ENCODE peak calls at places on chromosomes 1 and 21, in ten cellular contexts. O is esophagus muscularis mucosa; Y is IMR-90; I is CD4-positive, CD25-positive, alpha-beta regulatory T cell; K is left ventricle myocardium inferior; L is prostate gland; Z is heart right ventricle; A is psoas muscle; R is pancreas; E is Panc1. V is an unnamed sample. For H3K9me3 and H3K4me1, the result is how much of the 10 kb centered on the place peaks cover.

GRCh38 chr21:35909456-35910178 is 150.7 kb downstream of the SETD4 start:
- DNase-seq in A (no peak), E (no peak), R (no peak), Z (no peak), L (no peak), I (no peak), O (no peak), Y (peak), K (no peak), V (no peak)

GRCh38 chr1:41393993-41394392 is 32.8 kb downstream of the FOXO6 start:
- DNase-seq in O (no peak), L (no peak), Z (no peak), Y (no peak), K (no peak), E (no peak), R (no peak), A (no peak), I (no peak), V (no peak)

GRCh38 chr1:91564888-91565700 is 64.4 kb downstream of the CDC7 start:
- DNase-seq in I (no peak), O (peak), Y (peak), L (no peak), A (no peak), Z (no peak), K (no peak), R (no peak), E (no peak), V (no peak)

GRCh38 chr21:36962098-36962780 is 4.2 kb downstream of the HLCS start:
- DNase-seq in K (no peak), Z (no peak), O (no peak), Y (no peak), E (no peak), A (no peak), R (no peak), L (no peak), I (no peak), V (no peak)

GRCh38 chr21:26136686-26137085 is 33.9 kb downstream of the APP start:
- DNase-seq in L (no peak), K (no peak), Y (no peak), O (no peak), R (no peak), Z (no peak), I (no peak), E (no peak), A (no peak), V (no peak)

GRCh38 chr1:3014443-3015268 is 6.6 kb upstream of the ACTRT2 start:
- DNase-seq in Z (no peak), E (no peak), K (peak), A (no peak), I (no peak), O (no peak), R (peak), L (no peak), Y (no peak), V (no peak)

GRCh38 chr1:78491311-78492071 is 717 bp downstream of the PTGFR start:
- DNase-seq in R (peak), Y (peak), K (peak), A (peak), Z (no peak), L (no peak), I (no peak), E (no peak), O (no peak), V (peak)

GRCh38 chr1:73910466-73910865 is 287.5 kb downstream of the LRRIQ3 start:
- DNase-seq in R (no peak), O (no peak), L (no peak), A (no peak), Z (no peak), Y (no peak), K (no peak), E (no peak), I (no peak), V (no peak)

GRCh38 chr1:58732087-58732486 is 32.2 kb upstream of the MYSM1 start:
- DNase-seq in L (peak), R (no peak), O (no peak), I (no peak), Z (no peak), E (no peak), Y (peak), A (no peak), K (no peak), V (no peak)

GRCh38 chr1:82177190-82177589 is 376.5 kb downstream of the ADGRL2 start:
- DNase-seq in A (no peak), Y (no peak), Z (no peak), E (no peak), O (no peak), R (no peak), K (no peak), L (no peak), I (no peak), V (peak)

GRCh38 chr1:229629251-229629650 is 3.2 kb downstream of the URB2 start:
- DNase-seq in K (no peak), R (no peak), Y (peak), I (no peak), E (no peak), L (no peak), A (no peak), Z (no peak), O (no peak), V (no peak)

GRCh38 chr1:46642091-46642680 is 25.6 kb upstream of the MOB3C start:
- DNase-seq in A (no peak), R (no peak), O (no peak), L (no peak), Y (no peak), Z (no peak), I (no peak), K (no peak), E (no peak), V (no peak)

GRCh38 chr1:4725416-4725815 is 71.0 kb downstream of the AJAP1 start:
- DNase-seq in L (no peak), Y (no peak), I (no peak), O (no peak), A (no peak), R (no peak), E (no peak), K (no peak), Z (no peak), V (no peak)

GRCh38 chr1:4730078-4730477 is 75.7 kb downstream of the AJAP1 start:
- DNase-seq in E (no peak), I (no peak), L (peak), R (no peak), Y (no peak), O (no peak), A (no peak), K (no peak), Z (no peak), V (no peak)

GRCh38 chr1:4726620-4727341 is 72.4 kb downstream of the AJAP1 start:
- DNase-seq in R (no peak), A (no peak), K (no peak), O (no peak), Y (no peak), Z (no peak), L (no peak), E (no peak), I (no peak), V (peak)

GRCh38 chr1:4729108-4729506 is 74.7 kb downstream of the AJAP1 start:
- DNase-seq in K (no peak), E (no peak), A (no peak), R (no peak), Y (no peak), L (no peak), I (no peak), Z (no peak), O (no peak), V (no peak)

DNA sequence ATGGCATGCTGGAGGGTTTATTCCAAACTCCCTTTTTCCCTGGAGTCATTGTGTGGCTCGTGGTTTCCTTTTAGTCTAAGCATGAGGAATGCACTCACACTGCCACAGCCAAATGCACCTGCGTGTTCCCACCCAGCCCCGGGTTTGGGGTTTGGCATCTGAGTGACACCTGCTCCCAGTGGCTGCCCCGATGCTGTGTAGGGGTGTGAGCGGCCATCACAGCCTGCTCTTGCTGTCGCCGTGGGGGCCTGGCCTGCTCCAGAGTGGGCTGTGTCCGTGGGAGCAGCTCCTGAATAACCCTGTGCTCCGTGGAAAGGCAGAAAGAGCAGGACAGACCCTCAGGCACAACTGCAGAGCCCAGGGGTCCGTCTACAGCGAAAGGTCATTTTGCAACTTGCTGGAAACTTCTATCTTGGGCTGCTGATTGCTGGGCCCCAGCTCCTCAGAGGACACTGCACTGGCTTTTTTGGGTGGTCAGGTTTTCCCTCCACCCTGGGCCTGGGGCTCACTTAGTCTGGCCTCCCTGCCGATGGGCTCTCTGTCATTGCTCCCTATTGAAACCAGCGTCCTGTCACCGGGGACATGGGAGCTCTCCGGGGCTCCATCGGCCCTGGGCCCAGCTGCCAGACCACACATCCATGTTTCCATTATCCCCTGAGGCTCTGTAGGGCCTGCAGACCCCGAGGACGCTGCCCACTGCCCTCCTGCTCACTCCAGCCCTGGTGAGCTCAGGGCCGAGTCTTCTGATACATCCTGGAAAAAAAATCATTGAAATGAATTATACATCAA is 74.1 kb downstream of the AJAP1 start:
- DNase-seq in L (no peak), E (no peak), A (no peak), K (no peak), Y (no peak), Z (no peak), I (no peak), R (no peak), O (no peak), V (no peak)
- H3K9me3 ChIP-seq in L (under half), E (under half), A (under half), K (under half), Y (half or more), Z (under half), I (under half), R (under half), O (under half), V (under half)

GRCh38 chr1:32816676-32817158 is 441 bp downstream of the YARS1 start:
- DNase-seq in O (no peak), A (no peak), K (no peak), R (no peak), Y (peak), E (no peak), L (no peak), Z (no peak), I (no peak), V (peak)
- H3K4me1 ChIP-seq in O (half or more), A (under half), K (half or more), R (under half), Y (under half), E (under half), L (under half), Z (under half), I (half or more), V (under half)

GRCh38 chr1:50272923-50273322 is 150.3 kb downstream of the DMRTA2 start:
- DNase-seq in K (no peak), E (no peak), R (no peak), I (no peak), O (no peak), Y (no peak), A (no peak), L (no peak), Z (no peak), V (no peak)
- H3K9me3 ChIP-seq in K (under half), E (under half), R (under half), I (under half), O (under half), Y (under half), A (under half), L (under half), Z (under half), V (under half)

GRCh38 chr1:42955311-42956063 is 3.2 kb downstream of the SLC2A1 start:
- DNase-seq in L (no peak), A (no peak), E (no peak), R (no peak), K (no peak), O (no peak), Z (no peak), Y (no peak), I (no peak), V (no peak)
- H3K4me1 ChIP-seq in L (under half), A (under half), E (under half), R (under half), K (half or more), O (half or more), Z (under half), Y (under half), I (half or more), V (under half)

GRCh38 chr21:44528634-44528995 is 11.4 kb downstream of the KRTAP10-1 start:
- DNase-seq in A (no peak), L (no peak), K (no peak), I (no peak), E (no peak), O (no peak), R (no peak), Z (no peak), Y (no peak), V (no peak)

GRCh38 chr21:44529503-44530125 is 10.4 kb downstream of the KRTAP10-1 start:
- DNase-seq in K (peak), Y (no peak), Z (peak), I (no peak), L (no peak), O (no peak), R (peak), E (no peak), A (no peak), V (no peak)

GRCh38 chr21:44529011-44529421 is 11.0 kb downstream of the KRTAP10-1 start:
- DNase-seq in Z (peak), E (no peak), Y (no peak), L (no peak), K (peak), R (peak), A (no peak), I (no peak), O (no peak), V (no peak)

GRCh38 chr21:44527156-44527982 is 12.6 kb downstream of the KRTAP10-1 start:
- DNase-seq in R (peak), Z (no peak), Y (no peak), L (no peak), O (no peak), I (no peak), A (peak), K (peak), E (no peak), V (no peak)

GRCh38 chr21:44527983-44528633 is 11.9 kb downstream of the KRTAP10-1 start:
- DNase-seq in I (no peak), E (no peak), Z (peak), Y (no peak), A (no peak), K (peak), L (no peak), R (peak), O (no peak), V (no peak)
- H3K9me3 ChIP-seq in I (under half), E (under half), Z (under half), Y (under half), A (under half), K (under half), L (under half), R (under half), O (under half), V (under half)

DNA sequence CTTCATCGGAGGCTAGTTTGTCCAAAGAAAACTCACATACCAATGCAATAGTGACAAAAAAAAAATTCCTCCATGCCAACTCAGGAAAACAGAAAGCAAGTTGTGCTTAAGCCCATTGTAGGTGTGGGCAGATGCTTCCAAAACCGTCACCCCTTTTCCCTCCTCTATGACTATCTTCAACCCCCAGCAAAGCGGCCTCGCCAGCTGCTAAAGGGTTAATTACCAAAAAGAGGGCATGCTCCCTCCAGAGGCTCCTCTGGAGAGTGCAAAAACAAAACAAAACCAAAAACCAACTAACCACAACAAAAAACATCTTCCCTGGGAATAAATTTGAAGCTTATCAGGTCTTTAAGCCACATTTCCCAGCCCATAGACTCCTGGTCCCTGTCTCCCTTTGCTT is 1.2 kb downstream of the LMOD1 start:
- DNase-seq in A (no peak), L (no peak), E (no peak), Z (no peak), Y (no peak), I (no peak), K (no peak), R (no peak), O (no peak), V (no peak)
- H3K4me1 ChIP-seq in A (under half), L (under half), E (under half), Z (under half), Y (under half), I (under half), K (under half), R (under half), O (under half), V (under half)

GRCh38 chr21:29316806-29317205 is 18.1 kb downstream of the BACH1 start:
- DNase-seq in E (no peak), I (no peak), R (no peak), O (no peak), A (no peak), Z (no peak), Y (no peak), K (no peak), L (no peak), V (no peak)

GRCh38 chr21:29313662-29314408 is 15.1 kb downstream of the BACH1 start:
- DNase-seq in A (no peak), Y (no peak), K (no peak), Z (no peak), L (no peak), R (no peak), E (no peak), O (no peak), I (no peak), V (no peak)

GRCh38 chr21:29318354-29318753 is 19.6 kb downstream of the BACH1 start:
- DNase-seq in R (peak), E (no peak), L (no peak), Z (no peak), K (no peak), Y (peak), A (no peak), O (no peak), I (no peak), V (no peak)

GRCh38 chr21:29316029-29316742 is 17.5 kb downstream of the BACH1 start:
- DNase-seq in L (no peak), O (no peak), I (no peak), A (no peak), Y (no peak), Z (no peak), E (no peak), R (no peak), K (no peak), V (no peak)

GRCh38 chr21:29315155-29315749 is 16.5 kb downstream of the BACH1 start:
- DNase-seq in A (no peak), I (no peak), Y (no peak), E (no peak), O (no peak), L (no peak), Z (no peak), K (no peak), R (no peak), V (no peak)
- H3K9me3 ChIP-seq in A (under half), I (under half), Y (under half), E (under half), O (under half), L (under half), Z (under half), K (under half), R (under half), V (under half)

GRCh38 chr1:30515746-30516504 is 207.5 kb downstream of the MATN1 start:
- DNase-seq in E (no peak), Y (no peak), I (no peak), K (no peak), R (peak), L (no peak), O (no peak), A (no peak), Z (no peak), V (no peak)
- H3K4me1 ChIP-seq in E (under half), Y (under half), I (under half), K (under half), R (under half), L (under half), O (under half), A (under half), Z (under half), V (under half)

GRCh38 chr1:223707270-223708000 is 4.9 kb upstream of the CAPN2 start:
- DNase-seq in O (no peak), A (peak), L (peak), K (peak), Z (peak), R (no peak), E (peak), I (no peak), Y (peak), V (peak)
- H3K9me3 ChIP-seq in O (under half), A (under half), L (under half), K (under half), Z (under half), R (under half), E (under half), I (under half), Y (under half), V (under half)

GRCh38 chr1:77398115-77398514 is 116.3 kb downstream of the AK5 start:
- DNase-seq in Y (no peak), O (no peak), I (no peak), K (no peak), A (no peak), R (no peak), E (no peak), Z (no peak), L (no peak), V (no peak)

GRCh38 chr1:77399250-77400086 is 117.6 kb downstream of the AK5 start:
- DNase-seq in O (no peak), Y (no peak), I (no peak), R (no peak), E (no peak), L (no peak), A (no peak), K (no peak), Z (no peak), V (no peak)

GRCh38 chr1:77401384-77401783 is 119.6 kb downstream of the AK5 start:
- DNase-seq in I (no peak), Y (no peak), Z (no peak), L (no peak), R (no peak), A (no peak), O (no peak), E (no peak), K (no peak), V (no peak)

GRCh38 chr1:77405186-77405585 is 123.4 kb downstream of the AK5 start:
- DNase-seq in K (no peak), Z (no peak), I (no peak), L (no peak), O (no peak), E (no peak), A (no peak), Y (no peak), R (no peak), V (no peak)

DNA sequence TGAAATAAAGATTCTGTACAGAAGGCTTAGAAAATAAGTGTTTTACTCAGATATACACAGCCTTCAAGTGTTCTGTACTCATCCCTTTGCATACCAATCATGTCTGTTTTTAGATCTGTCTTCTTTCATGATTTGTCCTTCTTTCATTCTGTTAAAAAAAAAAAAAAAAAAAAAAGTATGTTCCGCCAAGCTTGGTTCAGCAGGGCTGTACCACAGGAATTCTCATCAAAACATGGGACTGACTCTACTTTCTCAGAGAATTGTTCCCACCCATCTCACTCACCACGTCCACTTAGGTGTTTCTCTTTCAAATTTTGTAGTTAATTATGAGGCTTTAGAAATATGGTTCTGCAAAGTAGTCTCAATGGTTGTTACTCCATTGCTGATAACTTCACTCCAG is 119.0 kb downstream of the AK5 start:
- DNase-seq in I (no peak), Y (peak), L (no peak), A (no peak), Z (no peak), O (no peak), R (no peak), K (no peak), E (no peak), V (no peak)
- H3K4me1 ChIP-seq in I (under half), Y (under half), L (under half), A (under half), Z (under half), O (under half), R (under half), K (under half), E (under half), V (under half)